ENCODE peak calls at places on chromosome 18, in five cellular contexts. One of them, this sample, is unnamed.

GRCh38 chr18:61851940-61852451 is 40.8 kb downstream of the RNF152 start:
- DNase-seq in cardiac fibroblast: peak
- DNase-seq in NCI-H1092 treated with DMSO at 0.1 percent for 48 hours: no peak
- DNase-seq in small intestine: no peak
- DNase-seq in LoVo: no peak
- DNase-seq in this sample: no peak

GRCh38 chr18:2409906-2410305 is 161.4 kb downstream of the METTL4 start:
- DNase-seq in cardiac fibroblast: no peak
- DNase-seq in LoVo: no peak
- DNase-seq in small intestine: no peak
- DNase-seq in NCI-H1092 treated with DMSO at 0.1 percent for 48 hours: no peak
- DNase-seq in this sample: no peak

GRCh38 chr18:21672868-21673267 is 31.7 kb downstream of the ABHD3 start:
- DNase-seq in LoVo: peak
- DNase-seq in NCI-H1092 treated with DMSO at 0.1 percent for 48 hours: no peak
- DNase-seq in small intestine: peak
- DNase-seq in cardiac fibroblast: peak
- DNase-seq in this sample: peak

GRCh38 chr18:63233334-63233733 is 86.2 kb downstream of the BCL2 start:
- DNase-seq in LoVo: no peak
- DNase-seq in cardiac fibroblast: no peak
- DNase-seq in small intestine: no peak
- DNase-seq in NCI-H1092 treated with DMSO at 0.1 percent for 48 hours: no peak
- DNase-seq in this sample: no peak

GRCh38 chr18:42048150-42048549 is 93.1 kb downstream of the PIK3C3 start:
- DNase-seq in NCI-H1092 treated with DMSO at 0.1 percent for 48 hours: no peak
- DNase-seq in LoVo: no peak
- DNase-seq in cardiac fibroblast: peak
- DNase-seq in small intestine: peak
- DNase-seq in this sample: no peak

GRCh38 chr18:37564796-37565137 is 831 bp downstream of the CELF4 start:
- DNase-seq in NCI-H1092 treated with DMSO at 0.1 percent for 48 hours: no peak
- DNase-seq in cardiac fibroblast: peak
- DNase-seq in small intestine: no peak
- DNase-seq in LoVo: no peak
- DNase-seq in this sample: no peak

GRCh38 chr18:36031903-36032302 is 35.5 kb downstream of the RPRD1A start:
- DNase-seq in LoVo: no peak
- DNase-seq in small intestine: no peak
- DNase-seq in NCI-H1092 treated with DMSO at 0.1 percent for 48 hours: no peak
- DNase-seq in cardiac fibroblast: no peak
- DNase-seq in this sample: no peak

GRCh38 chr18:58325521-58325908 is 281.5 kb downstream of the NEDD4L start:
- DNase-seq in NCI-H1092 treated with DMSO at 0.1 percent for 48 hours: no peak
- DNase-seq in LoVo: no peak
- DNase-seq in small intestine: no peak
- DNase-seq in cardiac fibroblast: no peak
- DNase-seq in this sample: no peak

GRCh38 chr18:42574871-42575270 is 540.6 kb downstream of the RIT2 start:
- DNase-seq in cardiac fibroblast: no peak
- DNase-seq in NCI-H1092 treated with DMSO at 0.1 percent for 48 hours: peak
- DNase-seq in small intestine: no peak
- DNase-seq in LoVo: no peak
- DNase-seq in this sample: no peak

GRCh38 chr18:72651033-72651432 is 106.9 kb upstream of the CBLN2 start:
- DNase-seq in NCI-H1092 treated with DMSO at 0.1 percent for 48 hours: no peak
- DNase-seq in cardiac fibroblast: no peak
- DNase-seq in LoVo: no peak
- DNase-seq in small intestine: no peak
- DNase-seq in this sample: no peak

GRCh38 chr18:80009661-80010550 is 21.5 kb upstream of the TXNL4A start:
- DNase-seq in small intestine: no peak
- DNase-seq in cardiac fibroblast: peak
- DNase-seq in NCI-H1092 treated with DMSO at 0.1 percent for 48 hours: no peak
- DNase-seq in LoVo: peak
- DNase-seq in this sample: peak

GRCh38 chr18:12745095-12745820 is 42.4 kb downstream of the PSMG2 start:
- DNase-seq in small intestine: no peak
- DNase-seq in LoVo: no peak
- DNase-seq in NCI-H1092 treated with DMSO at 0.1 percent for 48 hours: no peak
- DNase-seq in cardiac fibroblast: no peak
- DNase-seq in this sample: no peak

GRCh38 chr18:58758606-58759005 is 87.3 kb downstream of the MALT1 start:
- DNase-seq in NCI-H1092 treated with DMSO at 0.1 percent for 48 hours: no peak
- DNase-seq in LoVo: no peak
- DNase-seq in cardiac fibroblast: no peak
- DNase-seq in small intestine: no peak
- DNase-seq in this sample: no peak

GRCh38 chr18:75247601-75248421 is 37.2 kb downstream of the TSHZ1 start:
- DNase-seq in cardiac fibroblast: peak
- DNase-seq in NCI-H1092 treated with DMSO at 0.1 percent for 48 hours: peak
- DNase-seq in LoVo: peak
- DNase-seq in small intestine: peak
- DNase-seq in this sample: no peak

GRCh38 chr18:13688191-13689136 is 37.9 kb downstream of the FAM210A start:
- DNase-seq in NCI-H1092 treated with DMSO at 0.1 percent for 48 hours: no peak
- DNase-seq in cardiac fibroblast: no peak
- DNase-seq in small intestine: no peak
- DNase-seq in LoVo: no peak
- DNase-seq in this sample: no peak

GRCh38 chr18:23354625-23355024 is 98.5 kb upstream of the RIOK3 start:
- DNase-seq in NCI-H1092 treated with DMSO at 0.1 percent for 48 hours: no peak
- DNase-seq in LoVo: no peak
- DNase-seq in small intestine: no peak
- DNase-seq in cardiac fibroblast: peak
- DNase-seq in this sample: no peak

GRCh38 chr18:58391113-58391892 is 237.6 kb downstream of the ALPK2 start:
- DNase-seq in LoVo: no peak
- DNase-seq in NCI-H1092 treated with DMSO at 0.1 percent for 48 hours: no peak
- DNase-seq in cardiac fibroblast: no peak
- DNase-seq in small intestine: no peak
- DNase-seq in this sample: no peak

GRCh38 chr18:48803951-48804855 is 146.6 kb downstream of the SMAD7 start:
- DNase-seq in LoVo: no peak
- DNase-seq in NCI-H1092 treated with DMSO at 0.1 percent for 48 hours: no peak
- DNase-seq in cardiac fibroblast: no peak
- DNase-seq in small intestine: no peak
- DNase-seq in this sample: no peak

GRCh38 chr18:32156855-32157254 is 33.0 kb upstream of the MEP1B start:
- DNase-seq in NCI-H1092 treated with DMSO at 0.1 percent for 48 hours: no peak
- DNase-seq in cardiac fibroblast: no peak
- DNase-seq in small intestine: no peak
- DNase-seq in LoVo: no peak
- DNase-seq in this sample: no peak

GRCh38 chr18:7557891-7558454 is 9.1 kb upstream of the PTPRM start:
- DNase-seq in small intestine: no peak
- DNase-seq in LoVo: no peak
- DNase-seq in cardiac fibroblast: no peak
- DNase-seq in NCI-H1092 treated with DMSO at 0.1 percent for 48 hours: no peak
- DNase-seq in this sample: no peak

GRCh38 chr18:74196220-74197119 is 48.1 kb downstream of the TIMM21 start:
- DNase-seq in cardiac fibroblast: peak
- DNase-seq in NCI-H1092 treated with DMSO at 0.1 percent for 48 hours: peak
- DNase-seq in LoVo: peak
- DNase-seq in small intestine: peak
- DNase-seq in this sample: peak

GRCh38 chr18:59114160-59114559 is 25.5 kb upstream of the SEC11C start:
- DNase-seq in LoVo: no peak
- DNase-seq in small intestine: no peak
- DNase-seq in cardiac fibroblast: no peak
- DNase-seq in NCI-H1092 treated with DMSO at 0.1 percent for 48 hours: no peak
- DNase-seq in this sample: no peak